ENCODE peak calls at places on chromosomes 4 and X, in seven cellular contexts. One of them, this sample, is unnamed.

GRCh38 chr4:70892086-70892769 is 9.9 kb upstream of the MOB1B start:
- DNase-seq in GM23338: no peak
- DNase-seq in A673: peak; percentile 3
- DNase-seq in HFF-Myc: no peak
- DNase-seq in endothelial cell of umbilical vein: no peak
- DNase-seq in endodermal cell: no peak
- DNase-seq in upper lobe of left lung: no peak
- DNase-seq in this sample: no peak

GRCh38 chr4:65393078-65393477 is 277.2 kb downstream of the EPHA5 start:
- DNase-seq in GM23338: no peak
- DNase-seq in A673: no peak
- DNase-seq in HFF-Myc: no peak
- DNase-seq in endothelial cell of umbilical vein: no peak
- DNase-seq in endodermal cell: no peak
- DNase-seq in upper lobe of left lung: no peak
- DNase-seq in this sample: no peak

GRCh38 chrX:83916525-83916924 is 55.6 kb downstream of the CYLC1 start:
- DNase-seq in GM23338: peak; percentile 39
- DNase-seq in A673: peak; percentile 9
- DNase-seq in HFF-Myc: no peak
- DNase-seq in endothelial cell of umbilical vein: no peak
- DNase-seq in endodermal cell: peak; percentile 67
- DNase-seq in upper lobe of left lung: no peak
- DNase-seq in this sample: no peak

GRCh38 chr4:112327950-112328349 is 30.8 kb downstream of the ALPK1 start:
- DNase-seq in GM23338: peak; percentile 77
- DNase-seq in A673: peak; percentile 73
- DNase-seq in HFF-Myc: peak; percentile 17
- DNase-seq in endothelial cell of umbilical vein: peak; percentile 60
- DNase-seq in endodermal cell: peak; percentile 52
- DNase-seq in upper lobe of left lung: no peak
- DNase-seq in this sample: no peak

GRCh38 chr4:128393111-128393704 is 105.6 kb upstream of the PGRMC2 start:
- DNase-seq in GM23338: no peak
- DNase-seq in A673: peak; percentile 37
- DNase-seq in HFF-Myc: no peak
- DNase-seq in endothelial cell of umbilical vein: peak; percentile 5
- DNase-seq in endodermal cell: no peak
- DNase-seq in upper lobe of left lung: no peak
- DNase-seq in this sample: no peak

GRCh38 chr4:174681723-174682300 is 147.2 kb downstream of the GLRA3 start:
- DNase-seq in GM23338: no peak
- DNase-seq in A673: no peak
- DNase-seq in HFF-Myc: no peak
- DNase-seq in endothelial cell of umbilical vein: peak; percentile 72
- DNase-seq in endodermal cell: no peak
- DNase-seq in upper lobe of left lung: no peak
- DNase-seq in this sample: no peak

GRCh38 chrX:13387656-13388421 is 68.0 kb upstream of the ATXN3L start:
- DNase-seq in GM23338: no peak
- DNase-seq in A673: no peak
- DNase-seq in HFF-Myc: no peak
- DNase-seq in endothelial cell of umbilical vein: no peak
- DNase-seq in endodermal cell: no peak
- DNase-seq in upper lobe of left lung: no peak
- DNase-seq in this sample: no peak

GRCh38 chr4:34619531-34620109 is 1624.7 kb downstream of the ARAP2 start:
- DNase-seq in GM23338: no peak
- DNase-seq in A673: no peak
- DNase-seq in HFF-Myc: peak; percentile 25
- DNase-seq in endothelial cell of umbilical vein: no peak
- DNase-seq in endodermal cell: no peak
- DNase-seq in upper lobe of left lung: no peak
- DNase-seq in this sample: no peak

GRCh38 chr4:77599378-77599777 is 6.2 kb upstream of the CXCL13 start:
- DNase-seq in GM23338: peak; percentile 75
- DNase-seq in A673: peak; percentile 13
- DNase-seq in HFF-Myc: no peak
- DNase-seq in endothelial cell of umbilical vein: peak; percentile 37
- DNase-seq in endodermal cell: peak; percentile 72
- DNase-seq in upper lobe of left lung: no peak
- DNase-seq in this sample: no peak

GRCh38 chrX:133849676-133850075 is 135.7 kb downstream of the GPC3 start:
- DNase-seq in GM23338: no peak
- DNase-seq in A673: no peak
- DNase-seq in HFF-Myc: no peak
- DNase-seq in endothelial cell of umbilical vein: no peak
- DNase-seq in endodermal cell: no peak
- DNase-seq in upper lobe of left lung: no peak
- DNase-seq in this sample: no peak

DNA sequence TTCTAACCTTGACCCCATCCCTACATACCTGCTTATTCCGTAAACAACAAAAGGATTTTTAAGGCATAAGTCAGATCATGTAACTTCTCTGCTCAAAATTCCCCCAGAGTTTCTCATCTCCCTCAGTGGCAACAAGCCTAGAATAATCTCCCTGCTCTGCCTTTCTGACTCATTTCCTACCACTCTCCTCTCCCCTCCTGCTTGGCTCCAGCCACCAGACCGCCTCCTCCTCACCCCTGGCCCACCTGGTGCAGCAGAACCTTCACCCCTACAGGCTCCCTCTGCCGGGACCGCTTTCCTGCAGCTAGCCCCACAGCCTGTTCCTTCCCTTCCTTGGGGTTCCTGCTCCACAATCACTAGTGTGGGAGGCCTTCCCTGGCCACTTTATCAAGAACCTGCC is 32.1 kb downstream of the TSPAN5 start:
- DNase-seq in GM23338: no peak
- DNase-seq in A673: peak; percentile 11
- DNase-seq in HFF-Myc: peak; percentile 70
- DNase-seq in endothelial cell of umbilical vein: peak; percentile 91
- DNase-seq in endodermal cell: peak; percentile 84
- DNase-seq in upper lobe of left lung: peak; percentile 29
- DNase-seq in this sample: no peak
- TF ChIP-seq CTCF in GM23338: no peak
- TF ChIP-seq CTCF in A673: no peak
- TF ChIP-seq CTCF in HFF-Myc: no peak
- TF ChIP-seq CTCF in endothelial cell of umbilical vein: peak; percentile 4
- TF ChIP-seq CTCF in endodermal cell: no peak
- TF ChIP-seq CTCF in upper lobe of left lung: no peak
- TF ChIP-seq CTCF in this sample: no peak

GRCh38 chrX:70129811-70130210 is 3.4 kb upstream of the IGBP1 start:
- DNase-seq in GM23338: no peak
- DNase-seq in A673: no peak
- DNase-seq in HFF-Myc: no peak
- DNase-seq in endothelial cell of umbilical vein: no peak
- DNase-seq in endodermal cell: no peak
- DNase-seq in upper lobe of left lung: no peak
- DNase-seq in this sample: no peak

GRCh38 chrX:70134116-70134477 is 850 bp downstream of the IGBP1 start:
- DNase-seq in GM23338: peak; percentile 19
- DNase-seq in A673: peak; percentile 5
- DNase-seq in HFF-Myc: no peak
- DNase-seq in endothelial cell of umbilical vein: no peak
- DNase-seq in endodermal cell: no peak
- DNase-seq in upper lobe of left lung: no peak
- DNase-seq in this sample: no peak

GRCh38 chrX:70133303-70134115 is at the start of gene IGBP1:
- DNase-seq in GM23338: peak; percentile 89
- DNase-seq in A673: peak; percentile 89
- DNase-seq in HFF-Myc: peak; percentile 63
- DNase-seq in endothelial cell of umbilical vein: peak; percentile 80
- DNase-seq in endodermal cell: peak; percentile 92
- DNase-seq in upper lobe of left lung: peak; percentile 84
- DNase-seq in this sample: peak; percentile 73

GRCh38 chrX:70132877-70133302 is 357 bp upstream of the IGBP1 start:
- DNase-seq in GM23338: no peak
- DNase-seq in A673: no peak
- DNase-seq in HFF-Myc: no peak
- DNase-seq in endothelial cell of umbilical vein: no peak
- DNase-seq in endodermal cell: no peak
- DNase-seq in upper lobe of left lung: no peak
- DNase-seq in this sample: no peak

DNA sequence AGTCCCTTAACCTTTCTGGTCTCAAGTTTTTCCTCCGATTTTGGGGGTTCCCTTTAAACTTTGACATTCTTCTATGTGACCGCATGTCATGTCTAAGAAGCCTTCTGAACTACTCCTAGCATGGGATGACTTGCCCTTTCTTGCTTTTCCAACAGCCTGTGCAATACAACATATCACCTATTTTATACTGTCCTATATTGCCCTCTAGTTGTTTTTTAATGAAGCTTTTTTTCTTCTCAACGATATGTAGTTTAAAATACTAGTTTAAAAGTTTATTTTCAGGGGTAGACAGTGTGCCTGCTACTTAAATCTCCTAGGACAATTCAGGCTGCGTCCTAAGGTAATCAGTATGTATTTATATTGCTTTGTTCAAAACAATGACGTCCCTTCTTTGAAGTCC is 1.0 kb upstream of the IGBP1 start:
- DNase-seq in GM23338: no peak
- DNase-seq in A673: no peak
- DNase-seq in HFF-Myc: no peak
- DNase-seq in endothelial cell of umbilical vein: no peak
- DNase-seq in endodermal cell: no peak
- DNase-seq in upper lobe of left lung: no peak
- DNase-seq in this sample: no peak
- TF ChIP-seq CTCF in GM23338: no peak
- TF ChIP-seq CTCF in A673: peak; percentile 7
- TF ChIP-seq CTCF in HFF-Myc: no peak
- TF ChIP-seq CTCF in endothelial cell of umbilical vein: no peak
- TF ChIP-seq CTCF in endodermal cell: no peak
- TF ChIP-seq CTCF in upper lobe of left lung: no peak
- TF ChIP-seq CTCF in this sample: no peak

GRCh38 chrX:48493890-48494364 is 14.9 kb upstream of the PORCN start:
- DNase-seq in GM23338: peak; percentile 77
- DNase-seq in A673: peak; percentile 33
- DNase-seq in HFF-Myc: no peak
- DNase-seq in endothelial cell of umbilical vein: peak; percentile 35
- DNase-seq in endodermal cell: peak; percentile 84
- DNase-seq in upper lobe of left lung: no peak
- DNase-seq in this sample: no peak
- TF ChIP-seq CTCF in GM23338: peak; percentile 75
- TF ChIP-seq CTCF in A673: peak; percentile 53
- TF ChIP-seq CTCF in HFF-Myc: peak; percentile 14
- TF ChIP-seq CTCF in endothelial cell of umbilical vein: peak; percentile 20
- TF ChIP-seq CTCF in endodermal cell: peak; percentile 70
- TF ChIP-seq CTCF in upper lobe of left lung: no peak
- TF ChIP-seq CTCF in this sample: no peak

GRCh38 chr4:93334003-93334402 is 494.6 kb upstream of the ATOH1 start:
- DNase-seq in GM23338: no peak
- DNase-seq in A673: no peak
- DNase-seq in HFF-Myc: no peak
- DNase-seq in endothelial cell of umbilical vein: no peak
- DNase-seq in endodermal cell: no peak
- DNase-seq in upper lobe of left lung: no peak
- DNase-seq in this sample: no peak

DNA sequence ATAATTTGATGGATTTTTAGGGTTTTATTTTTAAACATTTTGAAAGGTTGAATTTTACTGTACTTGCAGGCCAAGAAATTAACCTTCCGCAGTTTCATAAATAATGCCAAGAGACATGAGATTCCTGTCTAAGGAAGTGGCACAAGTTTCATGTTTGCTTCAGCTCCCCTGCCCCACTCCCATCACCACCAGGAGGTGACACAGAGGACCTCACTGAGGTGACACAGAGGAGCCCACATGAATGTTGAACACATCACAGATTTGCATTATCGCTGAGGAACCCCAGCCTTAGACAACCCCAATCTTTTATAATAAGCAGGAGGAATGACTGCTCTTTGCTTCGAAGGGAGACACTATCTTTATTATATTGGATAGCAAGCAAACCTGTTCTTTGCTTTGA is 491.4 kb upstream of the ATOH1 start:
- DNase-seq in GM23338: no peak
- DNase-seq in A673: no peak
- DNase-seq in HFF-Myc: no peak
- DNase-seq in endothelial cell of umbilical vein: no peak
- DNase-seq in endodermal cell: peak; percentile 50
- DNase-seq in upper lobe of left lung: no peak
- DNase-seq in this sample: no peak
- TF ChIP-seq CTCF in GM23338: no peak
- TF ChIP-seq CTCF in A673: no peak
- TF ChIP-seq CTCF in HFF-Myc: no peak
- TF ChIP-seq CTCF in endothelial cell of umbilical vein: no peak
- TF ChIP-seq CTCF in endodermal cell: peak; percentile 57
- TF ChIP-seq CTCF in upper lobe of left lung: no peak
- TF ChIP-seq CTCF in this sample: no peak

GRCh38 chr4:5460106-5460801 is 248.1 kb downstream of the EVC2 start:
- DNase-seq in GM23338: peak; percentile 71
- DNase-seq in A673: peak; percentile 52
- DNase-seq in HFF-Myc: no peak
- DNase-seq in endothelial cell of umbilical vein: peak; percentile 7
- DNase-seq in endodermal cell: peak; percentile 84
- DNase-seq in upper lobe of left lung: no peak
- DNase-seq in this sample: no peak
- TF ChIP-seq CTCF in GM23338: peak; percentile 86
- TF ChIP-seq CTCF in A673: peak; percentile 77
- TF ChIP-seq CTCF in HFF-Myc: peak; percentile 69
- TF ChIP-seq CTCF in endothelial cell of umbilical vein: peak; percentile 64
- TF ChIP-seq CTCF in endodermal cell: peak; percentile 83
- TF ChIP-seq CTCF in upper lobe of left lung: no peak
- TF ChIP-seq CTCF in this sample: peak; percentile 25

GRCh38 chrX:74291964-74292891 is 11.8 kb upstream of the ZCCHC13 start:
- DNase-seq in GM23338: peak; percentile 87
- DNase-seq in A673: peak; percentile 93
- DNase-seq in HFF-Myc: peak; percentile 40
- DNase-seq in endothelial cell of umbilical vein: peak; percentile 88
- DNase-seq in endodermal cell: peak; percentile 94
- DNase-seq in upper lobe of left lung: peak; percentile 96
- DNase-seq in this sample: peak; percentile 72
- TF ChIP-seq CTCF in GM23338: peak; percentile 53
- TF ChIP-seq CTCF in A673: peak; percentile 46
- TF ChIP-seq CTCF in HFF-Myc: peak; percentile 15
- TF ChIP-seq CTCF in endothelial cell of umbilical vein: peak; percentile 7
- TF ChIP-seq CTCF in endodermal cell: peak; percentile 36
- TF ChIP-seq CTCF in upper lobe of left lung: no peak
- TF ChIP-seq CTCF in this sample: no peak

GRCh38 chr4:63460075-63460474 is 949.2 kb downstream of the TECRL start:
- DNase-seq in GM23338: no peak
- DNase-seq in A673: no peak
- DNase-seq in HFF-Myc: no peak
- DNase-seq in endothelial cell of umbilical vein: no peak
- DNase-seq in endodermal cell: no peak
- DNase-seq in upper lobe of left lung: no peak
- DNase-seq in this sample: no peak

GRCh38 chr4:63459329-63459728 is 949.9 kb downstream of the TECRL start:
- DNase-seq in GM23338: no peak
- DNase-seq in A673: no peak
- DNase-seq in HFF-Myc: no peak
- DNase-seq in endothelial cell of umbilical vein: no peak
- DNase-seq in endodermal cell: no peak
- DNase-seq in upper lobe of left lung: no peak
- DNase-seq in this sample: no peak

GRCh38 chr4:63464393-63464792 is 944.9 kb downstream of the TECRL start:
- DNase-seq in GM23338: no peak
- DNase-seq in A673: no peak
- DNase-seq in HFF-Myc: no peak
- DNase-seq in endothelial cell of umbilical vein: no peak
- DNase-seq in endodermal cell: peak; percentile 50
- DNase-seq in upper lobe of left lung: no peak
- DNase-seq in this sample: no peak
- TF ChIP-seq CTCF in GM23338: peak; percentile 16
- TF ChIP-seq CTCF in A673: no peak
- TF ChIP-seq CTCF in HFF-Myc: no peak
- TF ChIP-seq CTCF in endothelial cell of umbilical vein: no peak
- TF ChIP-seq CTCF in endodermal cell: no peak
- TF ChIP-seq CTCF in upper lobe of left lung: no peak
- TF ChIP-seq CTCF in this sample: no peak

This sample was measured in mesothelial cell of epicardium.